ENCODE peak calls at places on chromosomes 4 and X, in seven cellular contexts. Z, A, Q, J, L, M and P are unnamed samples. For H3K9me3, the result is how much of the 10 kb centered on the place peaks cover.

GRCh38 chr4:8830611-8831200 is 40.9 kb downstream of the HMX1 start:
- DNase-seq in Z (no peak), M (no peak), J (no peak), A (no peak), Q (peak), L (no peak), P (no peak)

GRCh38 chr4:97374526-97374925 is 768.8 kb downstream of the STPG2 start:
- DNase-seq in Z (no peak), M (no peak), A (no peak), Q (no peak), J (no peak), L (no peak), P (no peak)

GRCh38 chrX:100654256-100654655 is 10.3 kb downstream of the SRPX2 start:
- DNase-seq in L (no peak), J (no peak), Q (no peak), Z (no peak), M (peak), A (peak), P (no peak)

GRCh38 chr4:74038161-74039064 is at the start of gene CXCL3:
- DNase-seq in M (peak), J (peak), L (no peak), A (peak), Q (peak), Z (peak), P (no peak)

GRCh38 chrX:69429339-69430014 is 74.6 kb upstream of the NALF2 start:
- DNase-seq in M (peak), L (no peak), J (no peak), Q (no peak), A (no peak), Z (no peak), P (no peak)

GRCh38 chrX:37420756-37421155 is 71.6 kb downstream of the PRRG1 start:
- DNase-seq in M (no peak), A (no peak), Q (no peak), J (no peak), L (no peak), Z (no peak), P (no peak)

GRCh38 chr4:146916479-146917076 is 29.1 kb downstream of the TTC29 start:
- DNase-seq in Z (no peak), A (peak), J (no peak), M (no peak), L (peak), Q (no peak), P (no peak)

GRCh38 chrX:55867254-55867653 is 149.7 kb downstream of the RRAGB start:
- DNase-seq in Z (no peak), A (peak), L (no peak), M (no peak), J (no peak), Q (no peak), P (no peak)

GRCh38 chrX:11341274-11342256 is 48.4 kb downstream of the AMELX start:
- DNase-seq in A (peak), J (peak), Z (peak), Q (peak), L (no peak), M (peak), P (no peak)

GRCh38 chr4:116361782-116362181 is 723.6 kb downstream of the TRAM1L1 start:
- DNase-seq in M (no peak), J (no peak), L (no peak), A (no peak), Q (no peak), Z (no peak), P (no peak)

GRCh38 chrX:136691028-136691809 is 43.3 kb downstream of the CD40LG start:
- DNase-seq in J (no peak), Z (no peak), M (no peak), Q (no peak), L (no peak), A (peak), P (no peak)

GRCh38 chrX:69222103-69223090 is 57.1 kb upstream of the PJA1 start:
- DNase-seq in L (peak), J (peak), A (peak), Z (peak), M (peak), Q (peak), P (no peak)

GRCh38 chr4:41142946-41143720 is 71.2 kb downstream of the APBB2 start:
- DNase-seq in A (peak), M (peak), J (peak), Z (peak), L (no peak), Q (peak), P (peak)

DNA sequence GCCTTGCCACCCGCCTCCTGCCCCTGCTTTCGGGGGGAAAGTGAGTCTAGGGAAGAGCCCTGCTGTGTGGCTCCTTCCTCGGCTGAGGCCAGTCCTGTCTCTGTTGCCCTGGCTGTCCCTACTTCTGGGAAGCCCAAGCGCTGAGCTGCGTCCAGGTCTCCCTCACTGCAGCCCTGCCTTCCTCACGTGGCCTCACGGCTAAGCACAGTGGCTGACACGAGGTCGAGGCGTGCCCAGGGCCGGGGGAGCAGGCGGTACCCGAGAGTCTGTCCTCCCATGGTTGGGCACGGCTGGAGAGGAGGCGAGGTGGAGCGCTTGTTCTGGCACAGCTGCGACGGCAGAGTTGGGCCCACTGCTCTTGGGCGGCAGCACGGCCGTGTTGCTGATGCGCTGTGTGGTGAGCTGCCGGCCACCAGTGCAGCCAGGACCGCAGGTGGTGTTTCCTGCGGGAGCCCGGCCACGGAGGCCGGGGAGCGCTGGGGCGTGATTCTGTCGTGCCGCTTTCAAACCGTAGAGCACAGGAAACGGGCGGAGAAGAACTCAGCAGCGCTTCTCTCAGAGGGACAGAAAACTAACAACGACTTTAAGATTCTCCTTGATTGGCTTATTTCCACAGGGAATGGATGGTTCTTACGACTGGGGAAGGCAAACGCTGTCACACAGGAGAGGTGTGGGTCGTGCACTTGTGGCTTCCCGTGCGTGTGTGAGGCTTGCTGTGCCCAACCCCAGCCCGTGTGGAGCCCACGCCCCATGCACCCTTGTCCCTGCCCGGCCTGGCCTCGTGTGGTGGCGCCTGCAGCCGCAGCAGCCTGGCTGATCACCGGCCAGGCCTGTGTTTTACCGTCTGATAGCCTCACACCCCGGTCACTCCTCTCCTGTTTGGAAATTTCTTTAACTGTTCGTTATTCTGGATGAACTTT is 21.4 kb downstream of the MAEA start:
- DNase-seq in M (peak), Q (no peak), Z (no peak), A (no peak), J (no peak), L (no peak), P (no peak)
- H3K27ac ChIP-seq in M (no peak), Q (no peak), Z (no peak), A (no peak), J (peak), L (no peak), P (no peak)

DNA sequence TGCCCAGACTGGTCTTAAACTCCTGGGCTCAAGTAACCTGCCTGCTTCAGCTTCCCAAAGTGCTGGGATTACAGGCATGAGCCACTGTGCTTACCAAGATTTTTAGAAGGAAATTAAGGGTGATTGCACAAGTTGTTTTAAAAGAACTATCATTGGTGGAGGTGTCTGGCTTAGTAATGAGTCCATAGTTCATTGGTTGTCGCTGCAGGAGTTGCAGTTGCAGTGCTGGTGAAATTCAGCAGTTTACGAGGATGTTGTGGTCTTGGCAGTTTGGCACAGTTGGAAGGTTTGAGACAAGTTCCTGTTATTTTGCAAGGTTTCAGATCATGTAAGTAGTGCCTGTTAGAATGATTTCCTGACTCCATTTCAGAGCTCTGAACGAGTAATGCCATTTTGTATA is 48.1 kb downstream of the RAB40AL start:
- DNase-seq in A (no peak), Z (no peak), M (no peak), J (no peak), L (no peak), Q (no peak), P (no peak)
- TF ChIP-seq POLR2A in A (no peak), Z (no peak), M (no peak), J (no peak), L (no peak), Q (no peak), P (no peak)

GRCh38 chr4:28723371-28723770 is 1862.7 kb downstream of the STIM2 start:
- DNase-seq in Q (no peak), L (no peak), J (no peak), Z (no peak), M (no peak), A (no peak), P (no peak)

DNA sequence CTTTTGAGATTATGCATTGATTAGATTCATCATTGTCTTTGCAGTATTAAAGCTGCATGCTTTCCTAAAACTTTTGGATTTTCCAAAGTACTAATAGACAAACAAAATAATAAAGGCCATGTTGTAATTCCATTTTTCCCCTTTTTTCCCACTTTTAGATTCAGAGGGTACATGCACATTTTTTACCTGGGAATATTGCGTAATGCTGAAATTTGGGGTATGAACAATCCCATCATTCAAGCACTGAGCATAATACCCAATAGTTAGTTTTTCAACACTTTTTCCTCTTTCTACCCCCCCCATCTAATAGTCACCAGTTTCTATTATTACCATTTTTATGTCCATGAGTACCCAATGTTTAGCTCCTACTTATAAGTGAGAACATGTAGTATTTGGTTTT is 1863.6 kb downstream of the STIM2 start:
- DNase-seq in A (no peak), Z (no peak), M (no peak), L (no peak), J (no peak), Q (no peak), P (no peak)
- H3K9me3 ChIP-seq in A (under half), Z (under half), M (under half), L (under half), J (under half), Q (under half), P (under half)

DNA sequence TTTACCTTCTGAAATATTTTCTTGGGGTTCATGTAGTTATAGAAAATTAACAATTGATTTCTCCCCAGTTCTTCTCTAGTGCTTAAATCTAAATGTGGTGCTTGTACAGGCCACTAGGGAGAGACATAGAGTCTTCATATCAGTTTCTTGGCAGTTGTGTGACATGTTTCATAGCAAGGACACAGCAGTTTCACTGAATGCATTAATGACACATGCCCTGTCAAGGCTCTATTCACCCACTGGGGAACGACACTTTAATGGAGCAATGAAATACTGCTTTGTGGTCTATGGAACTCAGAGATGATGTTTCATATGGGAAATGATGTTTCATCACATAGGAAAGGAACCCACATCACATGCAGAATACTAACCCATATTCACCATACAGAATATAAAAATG is 2.8 kb downstream of the VEGFC start:
- DNase-seq in Z (no peak), M (peak), L (peak), A (peak), J (no peak), Q (no peak), P (no peak)
- H3K27ac ChIP-seq in Z (no peak), M (no peak), L (no peak), A (no peak), J (no peak), Q (no peak), P (no peak)

GRCh38 chrX:49878834-49879655 is at the start of gene USP27X:
- DNase-seq in Z (peak), M (peak), J (peak), Q (peak), A (peak), L (peak), P (no peak)
- TF ChIP-seq POLR2A in Z (peak), M (no peak), J (no peak), Q (no peak), A (no peak), L (no peak), P (peak)

GRCh38 chr4:25221377-25221776 is 12.5 kb upstream of the PI4K2B start:
- DNase-seq in L (no peak), A (no peak), Z (no peak), Q (no peak), M (no peak), J (no peak), P (no peak)
- H3K9me3 ChIP-seq in L (under half), A (under half), Z (under half), Q (under half), M (half or more), J (under half), P (under half)

GRCh38 chrX:42714981-42715688 is 62.8 kb downstream of the PPP1R2C start:
- DNase-seq in L (no peak), Z (no peak), J (no peak), A (no peak), Q (peak), M (peak), P (no peak)
- H3K27ac ChIP-seq in L (no peak), Z (no peak), J (no peak), A (no peak), Q (no peak), M (no peak), P (no peak)